ENCODE peak calls at places on chromosomes 4 and X, in ten cellular contexts. One of them, this sample, is unnamed.

GRCh38 chrX:137227164-137227563 is 193.4 kb upstream of the GPR101 start:
- DNase-seq in mesendoderm: no peak
- DNase-seq in Kasumi-1: no peak
- DNase-seq in CD8-positive, alpha-beta T cell: no peak
- DNase-seq in ureter: no peak
- DNase-seq in WTC11: no peak
- DNase-seq in activated gamma-delta T cell treated with Interleukin-2 at 50 U/mL for 16 hours: no peak
- DNase-seq in activated CD8-positive, alpha-beta memory T cell treated with anti-CD3 and anti-CD28 coated beads for 4 hours: no peak
- DNase-seq in NCI-H1436: no peak
- DNase-seq in HFF-Myc: no peak
- DNase-seq in this sample: no peak

GRCh38 chrX:68599256-68600152 is 48.0 kb upstream of the STARD8 start:
- DNase-seq in mesendoderm: no peak
- DNase-seq in Kasumi-1: no peak
- DNase-seq in CD8-positive, alpha-beta T cell: no peak
- DNase-seq in ureter: no peak
- DNase-seq in WTC11: peak; percentile 14
- DNase-seq in activated gamma-delta T cell treated with Interleukin-2 at 50 U/mL for 16 hours: no peak
- DNase-seq in activated CD8-positive, alpha-beta memory T cell treated with anti-CD3 and anti-CD28 coated beads for 4 hours: no peak
- DNase-seq in NCI-H1436: no peak
- DNase-seq in HFF-Myc: no peak
- DNase-seq in this sample: no peak

GRCh38 chrX:17374619-17375360 is at the start of gene NHS:
- DNase-seq in mesendoderm: peak; percentile 89
- DNase-seq in Kasumi-1: no peak
- DNase-seq in CD8-positive, alpha-beta T cell: no peak
- DNase-seq in ureter: peak; percentile 78
- DNase-seq in WTC11: peak; percentile 76
- DNase-seq in activated gamma-delta T cell treated with Interleukin-2 at 50 U/mL for 16 hours: no peak
- DNase-seq in activated CD8-positive, alpha-beta memory T cell treated with anti-CD3 and anti-CD28 coated beads for 4 hours: no peak
- DNase-seq in NCI-H1436: peak; percentile 63
- DNase-seq in HFF-Myc: no peak
- DNase-seq in this sample: no peak

GRCh38 chr4:1171306-1172227 is 816 bp downstream of the SPON2 start:
- DNase-seq in mesendoderm: peak; percentile 34
- DNase-seq in Kasumi-1: no peak
- DNase-seq in CD8-positive, alpha-beta T cell: peak; percentile 53
- DNase-seq in ureter: no peak
- DNase-seq in WTC11: peak; percentile 66
- DNase-seq in activated gamma-delta T cell treated with Interleukin-2 at 50 U/mL for 16 hours: peak; percentile 50
- DNase-seq in activated CD8-positive, alpha-beta memory T cell treated with anti-CD3 and anti-CD28 coated beads for 4 hours: no peak
- DNase-seq in NCI-H1436: no peak
- DNase-seq in HFF-Myc: no peak
- DNase-seq in this sample: no peak

GRCh38 chrX:17052210-17052609 is 105.8 kb downstream of the REPS2 start:
- DNase-seq in mesendoderm: no peak
- DNase-seq in Kasumi-1: no peak
- DNase-seq in CD8-positive, alpha-beta T cell: no peak
- DNase-seq in ureter: no peak
- DNase-seq in WTC11: no peak
- DNase-seq in activated gamma-delta T cell treated with Interleukin-2 at 50 U/mL for 16 hours: no peak
- DNase-seq in activated CD8-positive, alpha-beta memory T cell treated with anti-CD3 and anti-CD28 coated beads for 4 hours: no peak
- DNase-seq in NCI-H1436: no peak
- DNase-seq in HFF-Myc: no peak
- DNase-seq in this sample: no peak

GRCh38 chr4:76504613-76505465 is 69.8 kb downstream of the SHROOM3 start:
- DNase-seq in mesendoderm: peak; percentile 62
- DNase-seq in Kasumi-1: peak; percentile 46
- DNase-seq in CD8-positive, alpha-beta T cell: no peak
- DNase-seq in ureter: no peak
- DNase-seq in WTC11: no peak
- DNase-seq in activated gamma-delta T cell treated with Interleukin-2 at 50 U/mL for 16 hours: no peak
- DNase-seq in activated CD8-positive, alpha-beta memory T cell treated with anti-CD3 and anti-CD28 coated beads for 4 hours: no peak
- DNase-seq in NCI-H1436: peak; percentile 45
- DNase-seq in HFF-Myc: peak; percentile 27
- DNase-seq in this sample: peak; percentile 36

GRCh38 chrX:119389854-119390501 is 9.2 kb upstream of the SLC25A43 start:
- DNase-seq in mesendoderm: peak; percentile 59
- DNase-seq in Kasumi-1: no peak
- DNase-seq in CD8-positive, alpha-beta T cell: no peak
- DNase-seq in ureter: no peak
- DNase-seq in WTC11: peak; percentile 15
- DNase-seq in activated gamma-delta T cell treated with Interleukin-2 at 50 U/mL for 16 hours: no peak
- DNase-seq in activated CD8-positive, alpha-beta memory T cell treated with anti-CD3 and anti-CD28 coated beads for 4 hours: no peak
- DNase-seq in NCI-H1436: no peak
- DNase-seq in HFF-Myc: no peak
- DNase-seq in this sample: peak; percentile 11

GRCh38 chr4:150280081-150280950 is 202.1 kb downstream of the DCLK2 start:
- DNase-seq in mesendoderm: peak; percentile 66
- DNase-seq in Kasumi-1: peak; percentile 93
- DNase-seq in CD8-positive, alpha-beta T cell: no peak
- DNase-seq in ureter: no peak
- DNase-seq in WTC11: no peak
- DNase-seq in activated gamma-delta T cell treated with Interleukin-2 at 50 U/mL for 16 hours: no peak
- DNase-seq in activated CD8-positive, alpha-beta memory T cell treated with anti-CD3 and anti-CD28 coated beads for 4 hours: no peak
- DNase-seq in NCI-H1436: no peak
- DNase-seq in HFF-Myc: peak; percentile 69
- DNase-seq in this sample: no peak

GRCh38 chr4:72119946-72120345 is 88.1 kb downstream of the NPFFR2 start:
- DNase-seq in mesendoderm: peak; percentile 33
- DNase-seq in Kasumi-1: no peak
- DNase-seq in CD8-positive, alpha-beta T cell: no peak
- DNase-seq in ureter: no peak
- DNase-seq in WTC11: no peak
- DNase-seq in activated gamma-delta T cell treated with Interleukin-2 at 50 U/mL for 16 hours: no peak
- DNase-seq in activated CD8-positive, alpha-beta memory T cell treated with anti-CD3 and anti-CD28 coated beads for 4 hours: no peak
- DNase-seq in NCI-H1436: no peak
- DNase-seq in HFF-Myc: no peak
- DNase-seq in this sample: no peak

This sample was measured in HepG2.